ENCODE peak calls at places on chromosomes 6 and 20, in six cellular contexts. X, Z, R, D, V and S are unnamed samples.
A peak's percentile ranks its signal among the peaks of the same experiment; 100 is the strongest.

GRCh38 chr6:140107216-140107615 is 732.8 kb upstream of the CITED2 start:
- DNase-seq in X (no peak), D (no peak), R (no peak), V (no peak), Z (no peak), S (no peak)

GRCh38 chr6:33988121-33989015 is 157.5 kb downstream of the GRM4 start:
- DNase-seq in X (no peak), Z (no peak), D (no peak), R (no peak), V (peak; percentile 96), S (no peak)

GRCh38 chr6:94733066-94733465 is 844.3 kb upstream of the MANEA start:
- DNase-seq in X (no peak), R (no peak), D (no peak), V (no peak), Z (no peak), S (no peak)

GRCh38 chr6:98037571-98037970 is 754.6 kb upstream of the MMS22L start:
- DNase-seq in Z (no peak), D (no peak), V (no peak), X (no peak), R (no peak), S (no peak)

GRCh38 chr6:35181933-35182612 is 31.7 kb upstream of the SCUBE3 start:
- DNase-seq in V (no peak), X (no peak), D (no peak), Z (no peak), R (peak; percentile 72), S (peak; percentile 61)

GRCh38 chr20:8254911-8255582 is 123.0 kb downstream of the PLCB1 start:
- DNase-seq in X (no peak), V (no peak), D (no peak), R (no peak), Z (no peak), S (peak; percentile 82)

GRCh38 chr6:87237804-87238203 is 82.4 kb downstream of the ZNF292 start:
- DNase-seq in X (peak; percentile 14), R (peak; percentile 4), D (no peak), V (peak; percentile 9), Z (no peak), S (peak; percentile 45)

GRCh38 chr6:64504509-64504908 is 868.9 kb downstream of the PHF3 start:
- DNase-seq in R (peak; percentile 56), X (no peak), Z (no peak), D (no peak), V (no peak), S (peak; percentile 4)

GRCh38 chr6:144559865-144560603 is 274.9 kb downstream of the UTRN start:
- DNase-seq in D (no peak), X (peak; percentile 14), R (peak; percentile 1), V (peak; percentile 35), Z (no peak), S (peak; percentile 38)

GRCh38 chr20:58518896-58519593 is 3.8 kb upstream of the APCDD1L start:
- DNase-seq in Z (no peak), D (no peak), V (no peak), R (no peak), X (no peak), S (no peak)

GRCh38 chr6:133895573-133896343 is 6.8 kb downstream of the TCF21 start:
- DNase-seq in X (no peak), D (no peak), R (no peak), V (no peak), Z (no peak), S (no peak)

GRCh38 chr6:35496851-35497570 is at the start of gene TEAD3:
- DNase-seq in Z (peak; percentile 97), R (no peak), V (peak; percentile 69), X (peak; percentile 91), D (no peak), S (peak; percentile 56)

GRCh38 chr20:33280775-33281174 is 2.2 kb upstream of the BPIFB1 start:
- DNase-seq in X (no peak), Z (no peak), R (no peak), V (no peak), D (no peak), S (no peak)

DNA sequence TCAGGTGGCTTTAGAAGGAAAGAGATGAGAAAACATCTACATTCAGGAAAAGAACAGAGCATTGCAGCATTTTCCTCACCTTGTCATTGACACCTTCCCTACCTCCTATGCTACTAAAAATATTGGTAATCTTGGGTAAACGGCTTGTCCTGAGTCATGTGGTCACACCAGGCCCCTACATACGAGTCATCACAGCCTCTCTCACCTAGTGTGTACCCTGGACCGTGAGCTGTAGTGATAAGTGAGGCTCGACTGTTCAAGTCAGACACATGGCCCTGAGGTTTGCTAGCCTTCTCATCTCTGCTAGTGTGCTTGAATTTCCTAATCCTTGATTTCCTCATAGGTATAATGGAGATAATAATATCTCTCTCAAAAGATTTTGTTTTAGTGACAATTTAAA is 29.6 kb upstream of the TMEM244 start:
- DNase-seq in Z (no peak), X (no peak), D (no peak), V (no peak), R (no peak), S (peak; percentile 50)
- TF ChIP-seq BHLHE40 in Z (no peak), X (no peak), D (no peak), V (no peak), R (no peak), S (peak; percentile 67)

GRCh38 chr6:27872634-27873028 is 39.6 kb downstream of the OR2B2 start:
- DNase-seq in D (no peak), X (no peak), Z (no peak), V (no peak), R (no peak), S (no peak)

GRCh38 chr6:27867941-27868705 is 44.1 kb downstream of the OR2B2 start:
- DNase-seq in R (no peak), V (no peak), D (no peak), Z (no peak), X (no peak), S (peak; percentile 8)

GRCh38 chr6:27870486-27870885 is 41.7 kb downstream of the OR2B2 start:
- DNase-seq in R (no peak), Z (no peak), V (no peak), D (no peak), X (no peak), S (no peak)

GRCh38 chr6:27871919-27872633 is 40.1 kb downstream of the OR2B2 start:
- DNase-seq in X (no peak), V (no peak), D (peak; percentile 99), R (peak; percentile 90), Z (no peak), S (peak; percentile 97)

DNA sequence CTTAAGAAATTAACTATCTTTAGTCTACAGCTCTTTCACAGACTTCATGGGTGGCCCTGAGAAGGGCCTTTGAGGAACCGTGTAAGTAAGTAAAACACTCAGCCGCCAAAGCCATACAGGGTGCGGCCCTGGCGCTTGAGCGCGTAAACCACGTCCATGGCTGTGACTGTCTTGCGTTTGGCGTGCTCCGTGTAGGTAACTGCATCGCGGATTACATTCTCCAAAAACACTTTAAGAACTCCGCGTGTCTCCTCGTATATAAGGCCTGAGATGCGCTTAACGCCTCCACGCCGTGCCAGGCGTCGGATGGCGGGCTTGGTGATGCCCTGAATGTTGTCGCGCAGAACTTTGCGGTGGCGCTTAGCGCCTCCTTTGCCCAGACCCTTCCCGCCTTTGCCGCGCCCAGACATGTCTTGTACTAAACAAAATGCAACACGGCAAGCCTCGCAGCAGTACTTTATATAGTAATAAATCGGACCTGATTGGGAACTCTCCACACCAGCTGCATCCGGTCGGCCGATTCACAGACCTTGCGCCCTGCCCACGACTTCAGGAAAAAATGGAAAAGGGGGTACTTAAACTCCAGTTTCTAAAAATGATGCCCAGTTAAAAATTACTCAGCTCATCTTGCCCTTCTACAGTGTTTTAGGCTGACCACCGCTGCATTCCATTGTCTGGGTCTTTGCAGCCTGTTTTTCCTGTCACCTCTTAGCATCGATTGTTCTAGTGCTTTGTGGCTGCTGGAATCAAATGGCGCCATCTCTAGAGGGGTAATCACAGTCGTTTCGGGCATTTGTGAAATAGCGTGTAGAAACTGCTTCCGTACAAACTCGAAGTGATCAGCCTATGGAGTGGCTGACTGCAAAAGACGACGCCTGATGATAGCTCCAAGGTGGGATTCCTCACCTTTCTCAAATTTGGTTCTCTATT is 38.8 kb downstream of the OR2B2 start:
- DNase-seq in Z (no peak), V (no peak), R (peak; percentile 83), D (peak; percentile 90), X (no peak), S (peak; percentile 83)
- TF ChIP-seq BHLHE40 in Z (no peak), V (no peak), R (no peak), D (peak; percentile 11), X (no peak), S (no peak)

DNA sequence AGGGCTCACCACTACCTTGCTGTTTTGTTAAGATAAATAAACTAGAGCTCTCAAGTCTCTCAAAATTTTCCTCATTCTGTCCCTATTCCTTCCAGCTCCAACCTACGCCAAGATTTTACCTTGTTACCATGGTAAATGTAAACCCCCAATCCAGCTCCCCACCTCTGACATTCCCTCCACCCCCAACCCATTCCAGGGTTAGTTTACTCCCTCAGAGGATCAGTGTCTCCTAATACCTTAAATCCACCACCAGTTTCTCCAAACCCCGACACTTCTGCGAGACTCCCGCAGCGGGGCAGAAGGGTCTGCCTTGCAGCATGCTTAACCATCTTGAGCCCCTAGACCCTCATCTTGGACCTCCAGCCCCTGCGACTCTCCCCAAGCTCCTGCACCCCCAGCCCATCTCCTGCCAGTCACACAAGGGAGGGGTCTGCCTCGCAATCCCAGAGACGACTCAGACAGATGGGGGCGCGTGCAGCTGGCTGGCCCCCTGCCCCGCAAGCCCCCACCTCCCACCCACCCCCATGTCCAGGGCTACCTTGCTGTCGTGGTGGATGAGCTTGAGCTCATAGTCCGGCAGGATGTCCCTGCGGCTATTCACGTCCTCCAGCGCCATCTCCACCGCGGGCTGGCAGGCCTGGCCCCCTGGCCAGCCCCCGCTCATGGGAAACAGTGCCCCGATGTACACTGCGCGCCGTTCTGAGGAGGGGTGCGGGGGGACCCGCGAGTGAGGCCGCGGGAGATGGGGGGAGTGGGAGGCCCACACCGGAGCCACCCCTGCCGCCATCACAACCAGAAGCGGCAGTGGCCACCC is 5.8 kb downstream of the GABBR1 start:
- DNase-seq in R (no peak), V (no peak), Z (no peak), D (no peak), X (no peak), S (no peak)
- TF ChIP-seq BHLHE40 in R (no peak), V (no peak), Z (no peak), D (no peak), X (no peak), S (no peak)

DNA sequence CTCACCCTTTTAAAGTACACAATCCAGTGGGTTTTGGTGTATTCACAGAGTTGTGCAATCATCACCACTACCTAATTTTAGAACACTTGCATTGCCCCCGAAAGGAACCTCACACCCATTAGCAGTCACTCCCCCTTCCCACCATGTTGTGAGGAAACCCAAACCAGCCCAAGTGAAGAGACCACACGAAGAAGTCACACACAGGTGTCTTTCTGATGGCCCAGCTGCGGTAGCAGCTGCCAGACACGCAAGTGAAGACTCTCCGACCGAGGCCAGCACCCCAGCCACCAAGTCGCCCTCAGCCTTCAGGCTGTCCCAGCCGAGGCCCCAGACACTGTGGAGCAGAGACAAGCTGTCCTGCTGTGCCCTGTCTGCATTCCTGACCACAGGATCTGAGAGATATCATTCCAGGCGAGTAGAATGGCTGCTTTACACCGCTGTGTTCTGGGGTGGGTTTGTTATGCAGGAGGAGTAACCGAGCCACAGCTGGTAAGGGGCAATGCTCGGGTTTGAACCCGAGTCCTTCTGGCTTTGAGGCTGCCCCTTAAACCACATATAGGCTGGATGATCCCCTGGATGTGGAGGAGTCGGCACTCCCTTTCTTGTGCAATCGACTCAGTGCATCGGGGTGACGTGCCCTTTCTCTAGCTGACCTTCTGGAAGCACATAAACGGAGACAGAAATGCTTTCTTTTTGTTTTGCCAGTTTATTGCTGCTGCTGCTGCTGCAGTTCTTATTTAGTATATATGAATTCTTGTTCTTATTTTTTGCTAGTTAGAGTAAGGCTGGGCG is 59.0 kb upstream of the PTPN1 start:
- DNase-seq in X (no peak), R (peak; percentile 57), D (peak; percentile 68), V (peak; percentile 68), Z (no peak), S (peak; percentile 46)
- TF ChIP-seq BHLHE40 in X (no peak), R (no peak), D (peak; percentile 53), V (no peak), Z (no peak), S (no peak)